ENCODE peak calls at places on chromosome 7, in six cellular contexts. T is NCI-H446 treated with DMSO at 0.1 percent for 48 hours, A is LoVo, M is anterior cingulate cortex, S is progenitor cell of endocrine pancreas, K is NCI-H2107. X is an unnamed sample.

GRCh38 chr7:151689196-151689971 is 169.7 kb upstream of the RHEB start:
- DNase-seq in K (peak), T (no peak), M (peak), A (no peak), S (no peak), X (no peak)

GRCh38 chr7:33792041-33792440 is 113.3 kb upstream of the BMPER start:
- DNase-seq in K (no peak), M (no peak), T (no peak), S (no peak), A (no peak), X (no peak)

GRCh38 chr7:116465125-116465524 is 34.4 kb upstream of the CAV2 start:
- DNase-seq in T (no peak), K (no peak), A (no peak), M (no peak), S (no peak), X (no peak)

GRCh38 chr7:14748461-14748860 is 154.1 kb downstream of the DGKB start:
- DNase-seq in T (peak), S (no peak), M (no peak), K (no peak), A (peak), X (no peak)

GRCh38 chr7:2112261-2113203 is 120.2 kb downstream of the MAD1L1 start:
- DNase-seq in S (no peak), K (no peak), A (no peak), M (no peak), T (no peak), X (no peak)

GRCh38 chr7:477626-478220 is 41.9 kb downstream of the PDGFA start:
- DNase-seq in S (no peak), K (no peak), M (no peak), A (peak), T (no peak), X (no peak)

GRCh38 chr7:154503962-154504550 is 451.9 kb downstream of the DPP6 start:
- DNase-seq in A (peak), S (no peak), K (peak), T (peak), M (no peak), X (no peak)

GRCh38 chr7:72435913-72436480 is 23.9 kb upstream of the CALN1 start:
- DNase-seq in M (no peak), S (no peak), A (no peak), K (no peak), T (no peak), X (no peak)

GRCh38 chr7:110693348-110693747 is 397.6 kb upstream of the LRRN3 start:
- DNase-seq in M (no peak), K (no peak), T (no peak), S (no peak), A (no peak), X (no peak)

GRCh38 chr7:7795203-7795602 is 76.8 kb upstream of the RPA3 start:
- DNase-seq in M (no peak), T (no peak), K (no peak), A (no peak), S (no peak), X (no peak)

GRCh38 chr7:24920702-24921679 is 59.0 kb downstream of the OSBPL3 start:
- DNase-seq in A (peak), K (no peak), M (no peak), S (no peak), T (no peak), X (no peak)

GRCh38 chr7:157111311-157111710 is 27.4 kb upstream of the UBE3C start:
- DNase-seq in A (no peak), M (no peak), S (no peak), K (no peak), T (no peak), X (no peak)

GRCh38 chr7:134448359-134449229 is 10.3 kb downstream of the AKR1B1 start:
- DNase-seq in S (no peak), K (no peak), A (peak), T (no peak), M (no peak), X (peak)

GRCh38 chr7:99248391-99249067 is 24.1 kb upstream of the MYH16 start:
- DNase-seq in K (no peak), S (no peak), A (no peak), T (no peak), M (no peak), X (no peak)

GRCh38 chr7:50562126-50562525 is 3.1 kb downstream of the DDC start:
- DNase-seq in T (no peak), M (no peak), S (no peak), A (no peak), K (no peak), X (no peak)

GRCh38 chr7:142345817-142346216 is 88.0 kb upstream of the PRSS58 start:
- DNase-seq in S (no peak), K (no peak), A (no peak), T (no peak), M (no peak), X (no peak)

GRCh38 chr7:101174322-101174854 is 5.7 kb downstream of the NAT16 start:
- DNase-seq in M (no peak), A (no peak), T (no peak), S (no peak), K (no peak), X (no peak)

GRCh38 chr7:106793015-106793651 is 71.9 kb upstream of the PIK3CG start:
- DNase-seq in S (no peak), K (no peak), A (peak), M (no peak), T (no peak), X (no peak)

GRCh38 chr7:28176174-28176573 is 4.4 kb downstream of the JAZF1 start:
- DNase-seq in K (no peak), M (no peak), T (no peak), S (no peak), A (no peak), X (no peak)

GRCh38 chr7:50653997-50654425 is 88.8 kb upstream of the DDC start:
- DNase-seq in A (no peak), T (no peak), S (no peak), M (no peak), K (no peak), X (no peak)

GRCh38 chr7:139328375-139328774 is 12.8 kb upstream of the FMC1 start:
- DNase-seq in T (peak), A (no peak), M (no peak), S (no peak), K (no peak), X (no peak)

GRCh38 chr7:45697576-45698136 is 123.5 kb downstream of the ADCY1 start:
- DNase-seq in A (no peak), K (no peak), S (no peak), T (no peak), M (no peak), X (no peak)

GRCh38 chr7:100623951-100624824 is 11.8 kb downstream of the MOSPD3 start:
- DNase-seq in T (no peak), S (no peak), A (no peak), K (no peak), M (no peak), X (no peak)

GRCh38 chr7:116315293-116315692 is 105.0 kb downstream of the TES start:
- DNase-seq in S (no peak), T (no peak), M (no peak), A (no peak), K (no peak), X (peak)

GRCh38 chr7:66265566-66265965 is 60.4 kb downstream of the TPST1 start:
- DNase-seq in T (no peak), M (no peak), K (no peak), A (no peak), S (no peak), X (no peak)

GRCh38 chr7:156947120-156947843 is 2.2 kb upstream of the NOM1 start:
- DNase-seq in S (no peak), K (no peak), T (no peak), A (no peak), M (no peak), X (no peak)

GRCh38 chr7:138417103-138417695 is 42.9 kb upstream of the TRIM24 start:
- DNase-seq in K (no peak), M (no peak), S (no peak), T (no peak), A (no peak), X (no peak)

GRCh38 chr7:155782466-155782865 is 29.8 kb downstream of the SHH start:
- DNase-seq in K (no peak), T (no peak), S (no peak), M (no peak), A (no peak), X (no peak)

GRCh38 chr7:131010714-131011436 is 276.9 kb upstream of the KLF14 start:
- DNase-seq in K (no peak), M (no peak), T (no peak), S (no peak), A (no peak), X (no peak)

GRCh38 chr7:80515298-80515697 is 3.4 kb upstream of the GNAT3 start:
- DNase-seq in A (no peak), M (no peak), T (no peak), S (no peak), K (no peak), X (no peak)

GRCh38 chr7:27359167-27359731 is 116.6 kb downstream of the EVX1 start:
- DNase-seq in K (no peak), S (no peak), A (no peak), M (no peak), T (no peak), X (no peak)

GRCh38 chr7:979886-980571 is 3.0 kb upstream of the CYP2W1 start:
- DNase-seq in S (no peak), A (no peak), K (no peak), T (no peak), M (no peak), X (no peak)

GRCh38 chr7:23712368-23713284 is 2.6 kb downstream of the STK31 start:
- DNase-seq in M (no peak), T (peak), K (no peak), A (peak), S (no peak), X (no peak)

GRCh38 chr7:102875700-102876192 is 37.1 kb upstream of the LRRC17 start:
- DNase-seq in T (no peak), M (no peak), A (peak), K (no peak), S (no peak), X (peak)

GRCh38 chr7:519974-520458 is 370 bp upstream of the PDGFA start:
- DNase-seq in K (no peak), A (peak), T (no peak), S (peak), M (no peak), X (peak)